ENCODE peak calls at places on chromosomes 7 and 10, in eight cellular contexts. Q is glutamatergic neuron, S is endothelial cell, U is heart right ventricle, G is right atrium auricular region, L is HL-60, P is brain microvascular endothelial cell, N is WERI-Rb-1. C is an unnamed sample.

GRCh38 chr10:126247454-126247975 is 140.8 kb downstream of the ADAM12 start:
- DNase-seq in Q (no peak), S (no peak), U (peak), G (peak), L (no peak), P (peak), N (no peak), C (no peak)

GRCh38 chr10:50367732-50368131 is 116.4 kb upstream of the ASAH2 start:
- DNase-seq in Q (no peak), S (peak), U (no peak), G (no peak), L (peak), P (peak), N (peak), C (no peak)

GRCh38 chr7:54831046-54831643 is 72.1 kb upstream of the SEC61G start:
- DNase-seq in Q (no peak), S (no peak), U (no peak), G (no peak), L (no peak), P (no peak), N (no peak), C (no peak)

GRCh38 chr10:82535457-82535856 is 660.5 kb downstream of the NRG3 start:
- DNase-seq in Q (no peak), S (no peak), U (no peak), G (no peak), L (no peak), P (no peak), N (no peak), C (no peak)

GRCh38 chr7:138798836-138799235 is 840 bp upstream of the ATP6V0A4 start:
- DNase-seq in Q (no peak), S (no peak), U (no peak), G (no peak), L (no peak), P (no peak), N (no peak), C (no peak)

GRCh38 chr7:36308031-36308430 is 81.6 kb upstream of the ANLN start:
- DNase-seq in Q (no peak), S (no peak), U (no peak), G (no peak), L (no peak), P (no peak), N (no peak), C (no peak)

GRCh38 chr10:61903991-61904350 is 2.5 kb downstream of the ARID5B start:
- DNase-seq in Q (no peak), S (no peak), U (no peak), G (no peak), L (no peak), P (no peak), N (no peak), C (no peak)

GRCh38 chr10:132360766-132361447 is 28.9 kb downstream of the LRRC27 start:
- DNase-seq in Q (no peak), S (peak), U (no peak), G (no peak), L (peak), P (no peak), N (peak), C (no peak)

GRCh38 chr7:118076564-118076963 is 107.4 kb upstream of the LSM8 start:
- DNase-seq in Q (no peak), S (no peak), U (no peak), G (no peak), L (no peak), P (no peak), N (no peak), C (no peak)

GRCh38 chr7:4103352-4104091 is 578.6 kb upstream of the FOXK1 start:
- DNase-seq in Q (no peak), S (no peak), U (no peak), G (no peak), L (no peak), P (peak), N (no peak), C (no peak)

GRCh38 chr7:95198891-95199290 is 125.4 kb downstream of the PON1 start:
- DNase-seq in Q (no peak), S (no peak), U (no peak), G (no peak), L (no peak), P (no peak), N (no peak), C (no peak)

GRCh38 chr7:95205821-95206220 is 118.5 kb downstream of the PON1 start:
- DNase-seq in Q (no peak), S (no peak), U (no peak), G (no peak), L (no peak), P (peak), N (no peak), C (no peak)

GRCh38 chr7:95201718-95202117 is 122.6 kb downstream of the PON1 start:
- DNase-seq in Q (no peak), S (no peak), U (no peak), G (no peak), L (no peak), P (no peak), N (no peak), C (no peak)

GRCh38 chr7:95204618-95205017 is 119.7 kb downstream of the PON1 start:
- DNase-seq in Q (no peak), S (no peak), U (no peak), G (no peak), L (no peak), P (no peak), N (no peak), C (no peak)

GRCh38 chr7:95199779-95200558 is 124.4 kb downstream of the PON1 start:
- DNase-seq in Q (peak), S (peak), U (peak), G (peak), L (peak), P (peak), N (peak), C (no peak)
- TF ChIP-seq CTCF in Q (peak), S (peak), U (peak), G (peak), L (peak), P (peak), N (peak), C (no peak)

GRCh38 chr7:22772885-22773284 is 45.9 kb downstream of the IL6 start:
- DNase-seq in Q (no peak), S (no peak), U (no peak), G (no peak), L (no peak), P (no peak), N (no peak), C (no peak)
- TF ChIP-seq CTCF in Q (no peak), S (no peak), U (no peak), G (no peak), L (no peak), P (no peak), N (no peak), C (no peak)

DNA sequence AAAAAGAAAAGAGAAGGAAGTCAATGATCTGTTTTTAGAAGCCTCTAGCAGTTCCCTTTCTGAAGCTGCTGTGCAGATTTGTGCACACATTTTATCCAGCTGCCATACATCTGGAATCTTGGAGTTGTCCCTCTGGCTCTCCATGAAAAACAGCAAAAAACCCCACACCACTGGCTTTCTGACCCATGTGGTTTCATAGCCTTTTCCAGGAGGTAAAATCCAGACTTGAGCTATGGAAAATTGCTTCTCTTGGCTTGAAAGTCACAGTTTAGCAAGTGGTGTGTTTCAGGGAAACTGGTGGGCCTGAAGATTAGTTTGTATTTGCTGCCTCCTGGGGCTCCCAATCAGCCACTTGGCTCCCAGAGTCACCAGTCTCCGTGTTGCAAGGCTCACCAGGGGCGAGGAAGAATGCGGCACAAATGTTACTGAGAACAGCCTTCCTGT is 50.2 kb upstream of the ADRB1 start:
- DNase-seq in Q (no peak), S (no peak), U (peak), G (peak), L (no peak), P (peak), N (no peak), C (no peak)
- TF ChIP-seq CTCF in Q (no peak), S (no peak), U (no peak), G (no peak), L (no peak), P (no peak), N (no peak), C (no peak)

GRCh38 chr10:11533328-11533781 is 78.1 kb downstream of the USP6NL start:
- DNase-seq in Q (no peak), S (peak), U (no peak), G (no peak), L (no peak), P (no peak), N (no peak), C (no peak)
- TF ChIP-seq CTCF in Q (no peak), S (peak), U (no peak), G (peak), L (no peak), P (peak), N (no peak), C (peak)

GRCh38 chr10:55989188-55989587 is 371.9 kb downstream of the ZWINT start:
- DNase-seq in Q (no peak), S (no peak), U (no peak), G (no peak), L (no peak), P (no peak), N (no peak), C (no peak)
- TF ChIP-seq CTCF in Q (peak), S (peak), U (no peak), G (no peak), L (no peak), P (no peak), N (no peak), C (no peak)

DNA sequence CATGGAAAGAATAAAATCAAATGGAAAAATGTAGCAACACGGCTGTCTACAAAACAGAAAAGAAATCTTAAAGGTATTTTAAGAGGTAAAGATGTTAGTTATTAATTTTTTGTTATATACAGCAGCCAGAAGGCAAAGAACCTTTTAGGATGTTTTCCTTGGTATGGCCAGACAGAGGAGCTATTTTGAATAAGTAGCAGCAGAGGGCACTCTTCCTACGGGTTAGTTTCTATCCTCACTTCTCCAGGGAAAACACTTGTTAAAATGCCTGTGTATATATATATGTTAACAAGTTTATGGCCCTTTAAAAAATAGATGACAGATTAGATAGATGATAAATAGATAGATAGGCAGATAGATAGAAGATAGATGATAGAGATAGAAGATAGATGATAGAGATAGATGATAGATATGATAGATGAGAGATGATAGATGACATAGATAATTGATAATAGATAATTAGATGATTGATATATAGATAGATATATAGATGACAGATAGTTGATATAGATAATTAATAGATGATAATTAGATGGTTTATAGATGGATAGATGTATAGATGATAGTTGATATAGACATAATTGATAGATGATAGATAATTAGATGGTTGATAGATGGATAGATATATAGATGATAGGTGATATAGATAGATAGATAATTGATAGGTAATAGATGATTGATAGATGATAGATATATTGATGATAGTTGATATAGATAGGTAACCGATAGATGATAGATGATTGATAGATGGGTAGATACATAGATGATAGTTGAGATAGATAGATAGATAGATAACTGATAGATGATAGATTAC is 57.8 kb upstream of the WIPF3 start:
- DNase-seq in Q (no peak), S (no peak), U (no peak), G (no peak), L (peak), P (peak), N (no peak), C (no peak)
- TF ChIP-seq CTCF in Q (peak), S (peak), U (peak), G (peak), L (peak), P (peak), N (peak), C (peak)

DNA sequence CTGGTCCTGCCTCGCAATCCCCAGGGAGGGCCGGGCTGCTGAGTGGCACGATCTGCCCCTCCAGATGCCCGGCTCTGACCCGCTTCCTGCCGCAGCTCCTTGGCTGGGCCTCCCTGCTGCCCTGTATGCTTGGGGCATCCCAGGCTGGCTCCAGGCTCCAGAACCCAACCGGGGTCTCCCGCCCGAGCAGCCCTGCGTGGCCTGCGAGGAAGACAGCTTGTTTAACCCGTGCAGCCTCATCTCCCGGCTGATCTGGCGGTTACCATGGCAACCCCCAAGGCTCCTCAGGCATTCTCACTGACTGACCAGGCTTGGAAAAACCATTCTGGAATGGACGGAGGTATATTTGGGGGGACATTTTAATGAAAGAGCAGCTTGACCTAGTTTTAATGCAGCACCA is 232.4 kb upstream of the MYO3A start:
- DNase-seq in Q (peak), S (no peak), U (no peak), G (no peak), L (no peak), P (no peak), N (no peak), C (no peak)
- TF ChIP-seq CTCF in Q (no peak), S (no peak), U (no peak), G (no peak), L (no peak), P (no peak), N (no peak), C (no peak)

DNA sequence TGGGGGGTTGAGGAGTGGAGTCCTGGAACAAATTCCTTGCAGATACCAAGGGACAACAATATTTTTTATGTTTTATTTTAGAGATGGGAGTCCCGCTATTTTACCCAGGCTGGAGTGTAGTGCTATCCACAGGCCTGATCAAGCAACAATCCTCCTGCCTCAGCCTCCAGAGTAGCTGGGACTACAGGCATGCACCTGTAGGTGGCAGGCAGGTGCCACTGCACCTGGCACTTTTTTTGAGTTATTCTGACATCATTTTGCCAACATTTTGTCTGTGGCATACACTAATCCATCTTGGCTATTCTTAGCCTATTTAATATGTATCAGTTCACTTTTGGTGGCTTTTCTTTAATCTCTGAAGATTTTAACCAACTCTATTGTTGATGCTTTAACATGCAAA is 317.8 kb upstream of the MTPN start:
- DNase-seq in Q (no peak), S (no peak), U (no peak), G (no peak), L (no peak), P (no peak), N (no peak), C (no peak)
- TF ChIP-seq CTCF in Q (no peak), S (no peak), U (no peak), G (no peak), L (no peak), P (no peak), N (peak), C (no peak)